ENCODE peak calls at places on chromosomes 3 and 15, in ten cellular contexts. One of them, this sample, is unnamed.
A peak's percentile ranks its signal among the peaks of the same experiment; 100 is the strongest.

GRCh38 chr3:188497021-188497420 is 343.1 kb downstream of the LPP start:
- DNase-seq in fibroblast of lung: no peak
- DNase-seq in HCT116: no peak
- DNase-seq in pancreas: no peak
- DNase-seq in adrenal gland: no peak
- DNase-seq in heart left ventricle: no peak
- DNase-seq in cardiac muscle cell: peak; percentile 21
- DNase-seq in ovary: no peak
- DNase-seq in neural progenitor cell: no peak
- DNase-seq in ascending aorta: no peak
- DNase-seq in this sample: no peak

GRCh38 chr15:52134502-52135144 is 22.0 kb upstream of the BCL2L10 start:
- DNase-seq in fibroblast of lung: no peak
- DNase-seq in HCT116: no peak
- DNase-seq in pancreas: peak; percentile 93
- DNase-seq in adrenal gland: no peak
- DNase-seq in heart left ventricle: no peak
- DNase-seq in cardiac muscle cell: no peak
- DNase-seq in ovary: no peak
- DNase-seq in neural progenitor cell: no peak
- DNase-seq in ascending aorta: no peak
- DNase-seq in this sample: no peak

GRCh38 chr3:188194327-188194726 is 40.4 kb downstream of the LPP start:
- DNase-seq in fibroblast of lung: peak; percentile 41
- DNase-seq in HCT116: no peak
- DNase-seq in pancreas: no peak
- DNase-seq in adrenal gland: no peak
- DNase-seq in heart left ventricle: no peak
- DNase-seq in cardiac muscle cell: no peak
- DNase-seq in ovary: no peak
- DNase-seq in neural progenitor cell: no peak
- DNase-seq in ascending aorta: no peak
- DNase-seq in this sample: no peak

GRCh38 chr3:50405249-50405648 is 45.9 kb upstream of the TMEM115 start:
- DNase-seq in fibroblast of lung: peak; percentile 12
- DNase-seq in HCT116: no peak
- DNase-seq in pancreas: no peak
- DNase-seq in adrenal gland: no peak
- DNase-seq in heart left ventricle: no peak
- DNase-seq in cardiac muscle cell: peak; percentile 29
- DNase-seq in ovary: no peak
- DNase-seq in neural progenitor cell: peak; percentile 86
- DNase-seq in ascending aorta: no peak
- DNase-seq in this sample: no peak

GRCh38 chr3:3023106-3023505 is 87.1 kb downstream of the IL5RA start:
- DNase-seq in fibroblast of lung: no peak
- DNase-seq in HCT116: no peak
- DNase-seq in pancreas: no peak
- DNase-seq in adrenal gland: no peak
- DNase-seq in heart left ventricle: no peak
- DNase-seq in cardiac muscle cell: no peak
- DNase-seq in ovary: no peak
- DNase-seq in neural progenitor cell: peak; percentile 34
- DNase-seq in ascending aorta: no peak
- DNase-seq in this sample: no peak

GRCh38 chr15:66097151-66098018 is 156.2 kb downstream of the MEGF11 start:
- DNase-seq in fibroblast of lung: no peak
- DNase-seq in HCT116: no peak
- DNase-seq in pancreas: no peak
- DNase-seq in adrenal gland: no peak
- DNase-seq in heart left ventricle: no peak
- DNase-seq in cardiac muscle cell: no peak
- DNase-seq in ovary: no peak
- DNase-seq in neural progenitor cell: no peak
- DNase-seq in ascending aorta: no peak
- DNase-seq in this sample: no peak

GRCh38 chr15:39273805-39274411 is 307.0 kb upstream of the THBS1 start:
- DNase-seq in fibroblast of lung: peak; percentile 41
- DNase-seq in HCT116: no peak
- DNase-seq in pancreas: peak; percentile 95
- DNase-seq in adrenal gland: peak; percentile 30
- DNase-seq in heart left ventricle: no peak
- DNase-seq in cardiac muscle cell: peak; percentile 46
- DNase-seq in ovary: no peak
- DNase-seq in neural progenitor cell: no peak
- DNase-seq in ascending aorta: no peak
- DNase-seq in this sample: no peak

GRCh38 chr3:484302-484701 is 287.7 kb downstream of the CHL1 start:
- DNase-seq in fibroblast of lung: no peak
- DNase-seq in HCT116: no peak
- DNase-seq in pancreas: no peak
- DNase-seq in adrenal gland: no peak
- DNase-seq in heart left ventricle: no peak
- DNase-seq in cardiac muscle cell: peak; percentile 19
- DNase-seq in ovary: no peak
- DNase-seq in neural progenitor cell: no peak
- DNase-seq in ascending aorta: no peak
- DNase-seq in this sample: no peak

GRCh38 chr15:82849556-82850241 is 40.3 kb downstream of the WHAMM start:
- DNase-seq in fibroblast of lung: peak; percentile 80
- DNase-seq in HCT116: peak; percentile 84
- DNase-seq in pancreas: peak; percentile 79
- DNase-seq in adrenal gland: peak; percentile 94
- DNase-seq in heart left ventricle: peak; percentile 83
- DNase-seq in cardiac muscle cell: peak; percentile 91
- DNase-seq in ovary: peak; percentile 62
- DNase-seq in neural progenitor cell: peak; percentile 90
- DNase-seq in ascending aorta: no peak
- DNase-seq in this sample: peak; percentile 18

GRCh38 chr15:67103869-67104268 is 38.5 kb downstream of the SMAD3 start:
- DNase-seq in fibroblast of lung: no peak
- DNase-seq in HCT116: no peak
- DNase-seq in pancreas: no peak
- DNase-seq in adrenal gland: no peak
- DNase-seq in heart left ventricle: no peak
- DNase-seq in cardiac muscle cell: no peak
- DNase-seq in ovary: no peak
- DNase-seq in neural progenitor cell: no peak
- DNase-seq in ascending aorta: no peak
- DNase-seq in this sample: no peak

GRCh38 chr15:67105991-67106763 is 40.8 kb downstream of the SMAD3 start:
- DNase-seq in fibroblast of lung: no peak
- DNase-seq in HCT116: no peak
- DNase-seq in pancreas: no peak
- DNase-seq in adrenal gland: no peak
- DNase-seq in heart left ventricle: no peak
- DNase-seq in cardiac muscle cell: no peak
- DNase-seq in ovary: no peak
- DNase-seq in neural progenitor cell: no peak
- DNase-seq in ascending aorta: no peak
- DNase-seq in this sample: no peak

GRCh38 chr15:67106764-67107013 is 41.3 kb downstream of the SMAD3 start:
- DNase-seq in fibroblast of lung: no peak
- DNase-seq in HCT116: no peak
- DNase-seq in pancreas: no peak
- DNase-seq in adrenal gland: no peak
- DNase-seq in heart left ventricle: no peak
- DNase-seq in cardiac muscle cell: no peak
- DNase-seq in ovary: no peak
- DNase-seq in neural progenitor cell: no peak
- DNase-seq in ascending aorta: no peak
- DNase-seq in this sample: no peak

GRCh38 chr15:67104453-67104852 is 39.1 kb downstream of the SMAD3 start:
- DNase-seq in fibroblast of lung: no peak
- DNase-seq in HCT116: no peak
- DNase-seq in pancreas: no peak
- DNase-seq in adrenal gland: no peak
- DNase-seq in heart left ventricle: no peak
- DNase-seq in cardiac muscle cell: no peak
- DNase-seq in ovary: no peak
- DNase-seq in neural progenitor cell: no peak
- DNase-seq in ascending aorta: no peak
- DNase-seq in this sample: no peak

DNA sequence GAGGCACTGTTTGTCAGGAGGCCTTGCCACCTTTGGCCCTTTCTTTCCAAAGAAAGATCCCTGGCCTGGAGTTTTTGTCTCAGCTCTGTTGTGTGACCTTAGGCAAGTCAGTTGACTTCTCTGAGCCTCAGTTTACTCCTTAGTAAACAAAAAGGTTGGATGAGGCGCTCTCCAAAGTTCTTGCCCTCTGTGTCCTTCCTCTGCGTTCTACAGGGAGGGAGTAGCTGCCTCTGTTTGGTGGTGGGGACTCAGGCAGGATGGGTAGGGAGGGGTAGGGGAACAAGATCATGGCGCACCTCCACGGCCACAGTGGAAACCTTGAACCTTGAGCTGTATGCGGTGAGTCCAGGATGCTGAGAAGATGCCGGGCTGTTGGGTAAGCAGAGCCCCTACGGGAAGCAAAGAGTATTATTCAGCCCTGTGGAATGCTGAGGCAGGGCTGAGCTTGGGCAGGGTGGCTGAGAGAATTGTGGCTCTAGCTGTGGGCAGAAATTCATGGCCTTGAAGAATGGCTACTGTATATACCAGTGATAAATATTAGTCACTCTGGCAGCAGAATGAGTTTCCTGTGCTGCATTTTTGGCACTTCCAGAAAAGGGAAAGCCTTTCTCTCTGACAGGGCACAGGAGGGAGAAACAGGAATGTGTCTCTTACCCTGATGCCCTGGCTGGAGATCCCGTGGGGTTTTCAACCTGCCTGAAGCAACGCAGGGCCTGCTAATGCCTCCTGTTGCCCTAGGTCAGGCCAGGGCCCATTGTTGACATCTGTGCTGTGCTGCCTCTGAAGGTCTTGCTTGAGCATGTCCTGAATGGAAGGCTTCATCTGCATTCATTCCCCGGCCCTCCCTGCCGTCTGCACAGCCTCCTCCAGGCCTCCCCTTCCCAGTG is 39.9 kb downstream of the SMAD3 start:
- DNase-seq in fibroblast of lung: peak; percentile 98
- DNase-seq in HCT116: peak; percentile 90
- DNase-seq in pancreas: peak; percentile 69
- DNase-seq in adrenal gland: peak; percentile 85
- DNase-seq in heart left ventricle: no peak
- DNase-seq in cardiac muscle cell: peak; percentile 96
- DNase-seq in ovary: peak; percentile 74
- DNase-seq in neural progenitor cell: no peak
- DNase-seq in ascending aorta: no peak
- DNase-seq in this sample: peak; percentile 97
- TF ChIP-seq CTCF in fibroblast of lung: peak; percentile 29
- TF ChIP-seq CTCF in HCT116: no peak
- TF ChIP-seq CTCF in pancreas: no peak
- TF ChIP-seq CTCF in adrenal gland: peak; percentile 31
- TF ChIP-seq CTCF in heart left ventricle: no peak
- TF ChIP-seq CTCF in cardiac muscle cell: peak; percentile 18
- TF ChIP-seq CTCF in ovary: peak; percentile 28
- TF ChIP-seq CTCF in neural progenitor cell: no peak
- TF ChIP-seq CTCF in ascending aorta: peak; percentile 52
- TF ChIP-seq CTCF in this sample: peak; percentile 14

DNA sequence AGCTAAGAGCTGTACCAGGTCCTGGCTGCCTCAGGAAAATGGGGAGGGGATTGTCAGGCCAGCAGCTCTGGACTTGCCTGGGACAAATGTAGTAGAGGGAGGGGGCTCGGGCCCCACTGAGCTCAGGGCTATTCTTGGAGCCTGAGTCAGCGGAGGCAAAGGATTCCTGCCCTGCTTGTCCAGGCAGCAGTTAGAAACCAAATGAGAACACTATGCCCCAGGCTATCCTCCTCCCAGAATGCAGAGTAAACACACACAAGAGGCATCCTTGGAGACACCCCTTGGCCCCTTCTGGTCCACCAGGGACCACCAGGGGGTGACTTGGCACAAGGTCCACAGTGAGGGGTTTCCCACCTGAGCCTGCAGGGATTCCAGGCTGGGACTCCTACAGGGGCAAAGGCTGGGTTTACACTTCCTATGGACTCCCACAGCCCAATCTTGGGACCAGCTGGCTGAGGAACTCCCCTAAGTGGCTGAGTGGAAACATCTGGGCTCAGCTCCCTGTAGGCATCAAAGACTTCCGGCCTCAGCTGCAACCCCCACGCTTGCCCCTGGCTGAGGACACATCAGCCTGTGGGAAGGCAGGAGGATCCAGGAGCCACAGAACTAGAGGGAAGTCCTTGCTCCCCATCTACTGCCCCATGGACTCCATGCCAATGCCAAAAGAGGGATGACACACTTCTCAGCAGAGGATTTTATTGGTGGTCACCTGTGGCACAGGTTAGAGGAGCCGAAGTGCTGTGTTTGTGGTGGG is 3.4 kb upstream of the COL7A1 start:
- DNase-seq in fibroblast of lung: peak; percentile 96
- DNase-seq in HCT116: no peak
- DNase-seq in pancreas: no peak
- DNase-seq in adrenal gland: peak; percentile 37
- DNase-seq in heart left ventricle: peak; percentile 72
- DNase-seq in cardiac muscle cell: peak; percentile 95
- DNase-seq in ovary: peak; percentile 86
- DNase-seq in neural progenitor cell: no peak
- DNase-seq in ascending aorta: peak; percentile 69
- DNase-seq in this sample: peak; percentile 95
- H3K4me3 ChIP-seq in fibroblast of lung: peak overlapping the region; percentile 32
- H3K4me3 ChIP-seq in HCT116: no peak overlapping the region
- H3K4me3 ChIP-seq in pancreas: no peak overlapping the region
- H3K4me3 ChIP-seq in adrenal gland: no peak overlapping the region
- H3K4me3 ChIP-seq in heart left ventricle: peak overlapping the region; percentile 5
- H3K4me3 ChIP-seq in cardiac muscle cell: no peak overlapping the region
- H3K4me3 ChIP-seq in ovary: no peak overlapping the region
- H3K4me3 ChIP-seq in neural progenitor cell: no peak overlapping the region
- H3K4me3 ChIP-seq in ascending aorta: no peak overlapping the region
- H3K4me3 ChIP-seq in this sample: peak overlapping the region; percentile 8

DNA sequence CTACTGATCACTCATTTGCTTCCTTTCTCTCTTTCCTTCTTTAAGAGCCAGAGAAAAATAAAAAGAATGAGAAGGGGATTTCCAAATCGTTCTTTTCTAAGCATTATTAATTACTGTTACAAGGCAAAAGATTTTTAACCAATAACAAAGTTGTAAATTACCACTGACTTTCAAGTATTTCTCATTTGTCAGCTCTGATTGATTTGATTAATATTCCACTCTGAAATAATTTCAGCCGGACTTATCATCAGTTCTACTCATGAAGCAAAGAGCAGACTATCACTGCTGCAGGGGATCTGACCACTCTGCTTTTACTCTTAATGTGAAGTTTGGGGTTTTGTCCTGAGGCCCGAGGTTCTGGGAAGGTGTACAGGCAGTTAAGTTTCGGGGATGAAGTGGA is 19.8 kb downstream of the NR2F2 start:
- DNase-seq in fibroblast of lung: no peak
- DNase-seq in HCT116: no peak
- DNase-seq in pancreas: no peak
- DNase-seq in adrenal gland: no peak
- DNase-seq in heart left ventricle: no peak
- DNase-seq in cardiac muscle cell: no peak
- DNase-seq in ovary: no peak
- DNase-seq in neural progenitor cell: peak; percentile 10
- DNase-seq in ascending aorta: no peak
- DNase-seq in this sample: no peak
- H3K27me3 ChIP-seq in fibroblast of lung: no peaks in the 10 kb centered on the region
- H3K27me3 ChIP-seq in HCT116: no peaks in the 10 kb centered on the region
- H3K27me3 ChIP-seq in pancreas: no peaks in the 10 kb centered on the region
- H3K27me3 ChIP-seq in adrenal gland: no peaks in the 10 kb centered on the region
- H3K27me3 ChIP-seq in heart left ventricle: peaks cover 40% of the 10 kb centered on the region
- H3K27me3 ChIP-seq in cardiac muscle cell: peaks cover 100% of the 10 kb centered on the region
- H3K27me3 ChIP-seq in ovary: no peaks in the 10 kb centered on the region
- H3K27me3 ChIP-seq in neural progenitor cell: peaks cover 62% of the 10 kb centered on the region
- H3K27me3 ChIP-seq in ascending aorta: no peaks in the 10 kb centered on the region
- H3K27me3 ChIP-seq in this sample: no peaks in the 10 kb centered on the region

GRCh38 chr3:112561693-112562529 is at the start of the genes ATG3 and SLC35A5:
- DNase-seq in fibroblast of lung: peak; percentile 99
- DNase-seq in HCT116: peak; percentile 96
- DNase-seq in pancreas: peak; percentile 99
- DNase-seq in adrenal gland: peak; percentile 99
- DNase-seq in heart left ventricle: peak; percentile 99
- DNase-seq in cardiac muscle cell: peak; percentile 99
- DNase-seq in ovary: peak; percentile 99
- DNase-seq in neural progenitor cell: peak; percentile 99
- DNase-seq in ascending aorta: peak; percentile 95
- DNase-seq in this sample: peak; percentile 89
- TF ChIP-seq CTCF in fibroblast of lung: no peak
- TF ChIP-seq CTCF in HCT116: no peak
- TF ChIP-seq CTCF in pancreas: no peak
- TF ChIP-seq CTCF in adrenal gland: no peak
- TF ChIP-seq CTCF in heart left ventricle: no peak
- TF ChIP-seq CTCF in cardiac muscle cell: no peak
- TF ChIP-seq CTCF in ovary: no peak
- TF ChIP-seq CTCF in neural progenitor cell: no peak
- TF ChIP-seq CTCF in ascending aorta: no peak
- TF ChIP-seq CTCF in this sample: no peak

This sample was measured in BJ.